ENCODE peak calls at places on chromosomes 4 and X, in five cellular contexts. V, S, P, G and Y are unnamed samples.

GRCh38 chrX:28127662-28128061 is 146.4 kb upstream of the DCAF8L1 start:
- DNase-seq in V (no peak), S (no peak), P (no peak), G (no peak), Y (no peak)

GRCh38 chr4:103719320-103720204 is at the start of gene TACR3:
- DNase-seq in V (no peak), S (no peak), P (peak), G (peak), Y (no peak)

GRCh38 chr4:72432282-72432681 is 136.7 kb downstream of the ADAMTS3 start:
- DNase-seq in V (no peak), S (no peak), P (no peak), G (no peak), Y (no peak)

GRCh38 chrX:24619647-24620046 is 27.5 kb downstream of the PCYT1B start:
- DNase-seq in V (no peak), S (peak), P (peak), G (no peak), Y (no peak)

GRCh38 chrX:51894697-51895336 is 1.4 kb downstream of the MAGED1 start:
- DNase-seq in V (no peak), S (no peak), P (peak), G (peak), Y (peak)

GRCh38 chr4:177427097-177427665 is 15.1 kb downstream of the AGA start:
- DNase-seq in V (no peak), S (peak), P (no peak), G (no peak), Y (no peak)

GRCh38 chr4:183596056-183596757 is 62.8 kb downstream of the RWDD4 start:
- DNase-seq in V (no peak), S (no peak), P (no peak), G (no peak), Y (no peak)

GRCh38 chr4:80125252-80126177 is 52.5 kb upstream of the ANTXR2 start:
- DNase-seq in V (no peak), S (no peak), P (no peak), G (no peak), Y (no peak)